ENCODE peak calls at places on chromosome 18, in five cellular contexts. One of them, this sample, is unnamed.

GRCh38 chr18:55672574-55673361 is 84.8 kb upstream of the TCF4 start:
- DNase-seq in BE2C: no peak
- DNase-seq in IMR-90: no peak
- DNase-seq in neural progenitor cell: no peak
- DNase-seq in spleen: no peak
- DNase-seq in this sample: no peak

GRCh38 chr18:21163647-21164625 is 52.3 kb upstream of the ROCK1 start:
- DNase-seq in IMR-90: peak
- DNase-seq in spleen: no peak
- DNase-seq in neural progenitor cell: no peak
- DNase-seq in BE2C: no peak
- DNase-seq in this sample: peak

GRCh38 chr18:47718646-47719045 is 211.8 kb downstream of the SMAD2 start:
- DNase-seq in spleen: no peak
- DNase-seq in BE2C: no peak
- DNase-seq in neural progenitor cell: no peak
- DNase-seq in IMR-90: no peak
- DNase-seq in this sample: no peak

GRCh38 chr18:60411715-60412114 is 39.1 kb upstream of the MC4R start:
- DNase-seq in spleen: no peak
- DNase-seq in neural progenitor cell: peak
- DNase-seq in BE2C: peak
- DNase-seq in IMR-90: no peak
- DNase-seq in this sample: peak

GRCh38 chr18:78726326-78727056 is 253.1 kb upstream of the SALL3 start:
- DNase-seq in neural progenitor cell: no peak
- DNase-seq in BE2C: no peak
- DNase-seq in IMR-90: no peak
- DNase-seq in spleen: peak
- DNase-seq in this sample: no peak

GRCh38 chr18:8298186-8298585 is 311.1 kb upstream of the RAB12 start:
- DNase-seq in IMR-90: peak
- DNase-seq in spleen: no peak
- DNase-seq in BE2C: no peak
- DNase-seq in neural progenitor cell: no peak
- DNase-seq in this sample: no peak

GRCh38 chr18:7066965-7067555 is 50.5 kb downstream of the LAMA1 start:
- DNase-seq in IMR-90: peak
- DNase-seq in neural progenitor cell: no peak
- DNase-seq in BE2C: no peak
- DNase-seq in spleen: no peak
- DNase-seq in this sample: peak

GRCh38 chr18:24270358-24270936 is 127.2 kb downstream of the OSBPL1A start:
- DNase-seq in BE2C: no peak
- DNase-seq in IMR-90: peak
- DNase-seq in spleen: no peak
- DNase-seq in neural progenitor cell: no peak
- DNase-seq in this sample: no peak

GRCh38 chr18:21762181-21762772 is 21.7 kb downstream of the MIB1 start:
- DNase-seq in spleen: no peak
- DNase-seq in IMR-90: no peak
- DNase-seq in neural progenitor cell: no peak
- DNase-seq in BE2C: no peak
- DNase-seq in this sample: no peak

GRCh38 chr18:36485772-36486171 is 188.3 kb downstream of the FHOD3 start:
- DNase-seq in BE2C: no peak
- DNase-seq in neural progenitor cell: no peak
- DNase-seq in IMR-90: no peak
- DNase-seq in spleen: no peak
- DNase-seq in this sample: no peak

GRCh38 chr18:12886498-12887126 is 2.6 kb upstream of the PTPN2 start:
- DNase-seq in BE2C: peak
- DNase-seq in spleen: no peak
- DNase-seq in IMR-90: no peak
- DNase-seq in neural progenitor cell: peak
- DNase-seq in this sample: peak

GRCh38 chr18:36381075-36381474 is 83.6 kb downstream of the FHOD3 start:
- DNase-seq in spleen: no peak
- DNase-seq in neural progenitor cell: no peak
- DNase-seq in BE2C: no peak
- DNase-seq in IMR-90: no peak
- DNase-seq in this sample: no peak

GRCh38 chr18:6741290-6741689 is 11.8 kb downstream of the ARHGAP28 start:
- DNase-seq in spleen: no peak
- DNase-seq in BE2C: no peak
- DNase-seq in neural progenitor cell: no peak
- DNase-seq in IMR-90: peak
- DNase-seq in this sample: peak

GRCh38 chr18:23871410-23871809 is 143.1 kb upstream of the TTC39C start:
- DNase-seq in IMR-90: no peak
- DNase-seq in spleen: peak
- DNase-seq in BE2C: peak
- DNase-seq in neural progenitor cell: peak
- DNase-seq in this sample: peak

GRCh38 chr18:41532344-41533086 is 422.5 kb upstream of the PIK3C3 start:
- DNase-seq in BE2C: no peak
- DNase-seq in spleen: no peak
- DNase-seq in neural progenitor cell: peak
- DNase-seq in IMR-90: peak
- DNase-seq in this sample: peak

GRCh38 chr18:37426536-37427080 is 139.0 kb downstream of the CELF4 start:
- DNase-seq in spleen: no peak
- DNase-seq in BE2C: no peak
- DNase-seq in IMR-90: no peak
- DNase-seq in neural progenitor cell: no peak
- DNase-seq in this sample: no peak

GRCh38 chr18:13235326-13235937 is 16.9 kb downstream of the LDLRAD4 start:
- DNase-seq in spleen: no peak
- DNase-seq in neural progenitor cell: no peak
- DNase-seq in IMR-90: no peak
- DNase-seq in BE2C: no peak
- DNase-seq in this sample: no peak

GRCh38 chr18:12423820-12424219 is 16.1 kb downstream of the PRELID3A start:
- DNase-seq in BE2C: no peak
- DNase-seq in neural progenitor cell: no peak
- DNase-seq in IMR-90: no peak
- DNase-seq in spleen: peak
- DNase-seq in this sample: no peak

GRCh38 chr18:35775887-35776286 is 194.3 kb downstream of the GALNT1 start:
- DNase-seq in BE2C: no peak
- DNase-seq in neural progenitor cell: peak
- DNase-seq in IMR-90: peak
- DNase-seq in spleen: no peak
- DNase-seq in this sample: peak

GRCh38 chr18:79936641-79937040 is 14.8 kb downstream of the SLC66A2 start:
- DNase-seq in BE2C: no peak
- DNase-seq in spleen: peak
- DNase-seq in IMR-90: no peak
- DNase-seq in neural progenitor cell: no peak
- DNase-seq in this sample: no peak

GRCh38 chr18:6058941-6059340 is 163.6 kb upstream of the TMEM200C start:
- DNase-seq in BE2C: no peak
- DNase-seq in neural progenitor cell: peak
- DNase-seq in IMR-90: peak
- DNase-seq in spleen: no peak
- DNase-seq in this sample: peak

GRCh38 chr18:44143054-44143453 is 537.6 kb upstream of the SETBP1 start:
- DNase-seq in BE2C: no peak
- DNase-seq in spleen: no peak
- DNase-seq in IMR-90: no peak
- DNase-seq in neural progenitor cell: no peak
- DNase-seq in this sample: no peak

GRCh38 chr18:37566479-37567060 is 972 bp upstream of the CELF4 start:
- DNase-seq in neural progenitor cell: peak
- DNase-seq in BE2C: no peak
- DNase-seq in spleen: peak
- DNase-seq in IMR-90: no peak
- DNase-seq in this sample: no peak

GRCh38 chr18:40864846-40865245 is 1090.2 kb upstream of the PIK3C3 start:
- DNase-seq in IMR-90: no peak
- DNase-seq in neural progenitor cell: no peak
- DNase-seq in spleen: no peak
- DNase-seq in BE2C: no peak
- DNase-seq in this sample: no peak

GRCh38 chr18:34339155-34339554 is 114.4 kb upstream of the NOL4 start:
- DNase-seq in neural progenitor cell: no peak
- DNase-seq in IMR-90: no peak
- DNase-seq in spleen: no peak
- DNase-seq in BE2C: no peak
- DNase-seq in this sample: no peak

GRCh38 chr18:53422896-53423295 is 801.6 kb downstream of the MBD2 start:
- DNase-seq in BE2C: no peak
- DNase-seq in IMR-90: no peak
- DNase-seq in spleen: no peak
- DNase-seq in neural progenitor cell: no peak
- DNase-seq in this sample: no peak

GRCh38 chr18:31376477-31376876 is at the start of gene DSG4:
- DNase-seq in BE2C: no peak
- DNase-seq in spleen: no peak
- DNase-seq in IMR-90: no peak
- DNase-seq in neural progenitor cell: no peak
- DNase-seq in this sample: no peak

GRCh38 chr18:53946561-53946960 is 277.9 kb downstream of the MBD2 start:
- DNase-seq in BE2C: no peak
- DNase-seq in IMR-90: no peak
- DNase-seq in spleen: no peak
- DNase-seq in neural progenitor cell: no peak
- DNase-seq in this sample: no peak

GRCh38 chr18:71682591-71682990 is 861.6 kb downstream of the CBLN2 start:
- DNase-seq in neural progenitor cell: no peak
- DNase-seq in IMR-90: no peak
- DNase-seq in spleen: no peak
- DNase-seq in BE2C: no peak
- DNase-seq in this sample: no peak

GRCh38 chr18:77000527-77000926 is 132.1 kb downstream of the MBP start:
- DNase-seq in IMR-90: peak
- DNase-seq in neural progenitor cell: peak
- DNase-seq in spleen: peak
- DNase-seq in BE2C: peak
- DNase-seq in this sample: peak

GRCh38 chr18:73768043-73768442 is 379.6 kb downstream of the FBXO15 start:
- DNase-seq in neural progenitor cell: no peak
- DNase-seq in BE2C: no peak
- DNase-seq in IMR-90: no peak
- DNase-seq in spleen: no peak
- DNase-seq in this sample: no peak

GRCh38 chr18:57776354-57776753 is 26.8 kb downstream of the ATP8B1 start:
- DNase-seq in BE2C: no peak
- DNase-seq in spleen: no peak
- DNase-seq in neural progenitor cell: no peak
- DNase-seq in IMR-90: no peak
- DNase-seq in this sample: no peak

GRCh38 chr18:78232196-78232595 is 747.4 kb upstream of the SALL3 start:
- DNase-seq in spleen: no peak
- DNase-seq in neural progenitor cell: no peak
- DNase-seq in BE2C: no peak
- DNase-seq in IMR-90: no peak
- DNase-seq in this sample: no peak

GRCh38 chr18:58135170-58135569 is 91.1 kb downstream of the NEDD4L start:
- DNase-seq in IMR-90: peak
- DNase-seq in spleen: no peak
- DNase-seq in neural progenitor cell: no peak
- DNase-seq in BE2C: no peak
- DNase-seq in this sample: peak

GRCh38 chr18:27871731-27872130 is 305.2 kb downstream of the CDH2 start:
- DNase-seq in neural progenitor cell: no peak
- DNase-seq in BE2C: no peak
- DNase-seq in IMR-90: no peak
- DNase-seq in spleen: no peak
- DNase-seq in this sample: no peak

GRCh38 chr18:35703043-35703688 is 121.6 kb downstream of the GALNT1 start:
- DNase-seq in BE2C: no peak
- DNase-seq in IMR-90: peak
- DNase-seq in neural progenitor cell: no peak
- DNase-seq in spleen: no peak
- DNase-seq in this sample: peak

GRCh38 chr18:24659837-24660720 is 199.6 kb downstream of the HRH4 start:
- DNase-seq in spleen: peak
- DNase-seq in IMR-90: peak
- DNase-seq in BE2C: no peak
- DNase-seq in neural progenitor cell: no peak
- DNase-seq in this sample: peak

GRCh38 chr18:46260016-46260878 is 156.1 kb downstream of the HAUS1 start:
- DNase-seq in BE2C: no peak
- DNase-seq in spleen: no peak
- DNase-seq in neural progenitor cell: no peak
- DNase-seq in IMR-90: peak
- DNase-seq in this sample: peak
- H3K4me3 ChIP-seq in BE2C: no peak
- H3K4me3 ChIP-seq in spleen: no peak
- H3K4me3 ChIP-seq in neural progenitor cell: no peak
- H3K4me3 ChIP-seq in IMR-90: no peak
- H3K4me3 ChIP-seq in this sample: no peak

GRCh38 chr18:59264651-59265245 is 8.5 kb downstream of the RAX start:
- DNase-seq in spleen: no peak
- DNase-seq in neural progenitor cell: peak
- DNase-seq in IMR-90: no peak
- DNase-seq in BE2C: no peak
- DNase-seq in this sample: no peak
- H3K4me3 ChIP-seq in spleen: peak
- H3K4me3 ChIP-seq in neural progenitor cell: peak
- H3K4me3 ChIP-seq in IMR-90: no peak
- H3K4me3 ChIP-seq in BE2C: no peak
- H3K4me3 ChIP-seq in this sample: no peak

DNA sequence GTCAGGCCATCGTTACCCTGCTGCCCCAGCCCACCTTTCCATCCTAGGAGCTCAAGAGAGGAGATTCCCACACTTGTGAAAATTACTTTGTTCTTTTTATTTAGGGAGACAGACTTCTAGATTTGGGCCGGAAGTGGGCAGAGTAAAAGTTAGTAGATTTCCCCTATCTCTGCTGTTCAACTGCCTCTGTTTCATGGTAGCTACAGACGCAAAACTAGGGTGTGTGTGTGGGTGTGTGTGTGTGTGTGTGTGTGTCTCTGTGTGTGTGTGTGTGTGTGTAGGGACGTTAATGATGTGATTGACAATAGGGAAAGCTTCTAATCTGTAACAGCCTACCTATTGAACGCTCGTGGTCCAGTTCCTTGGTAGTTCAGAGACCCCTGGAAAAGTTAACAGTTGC is 441 bp downstream of the PSMA8 start:
- DNase-seq in neural progenitor cell: no peak
- DNase-seq in BE2C: no peak
- DNase-seq in spleen: no peak
- DNase-seq in IMR-90: no peak
- DNase-seq in this sample: no peak
- H3K4me3 ChIP-seq in neural progenitor cell: no peak
- H3K4me3 ChIP-seq in BE2C: no peak
- H3K4me3 ChIP-seq in spleen: no peak
- H3K4me3 ChIP-seq in IMR-90: no peak
- H3K4me3 ChIP-seq in this sample: no peak

DNA sequence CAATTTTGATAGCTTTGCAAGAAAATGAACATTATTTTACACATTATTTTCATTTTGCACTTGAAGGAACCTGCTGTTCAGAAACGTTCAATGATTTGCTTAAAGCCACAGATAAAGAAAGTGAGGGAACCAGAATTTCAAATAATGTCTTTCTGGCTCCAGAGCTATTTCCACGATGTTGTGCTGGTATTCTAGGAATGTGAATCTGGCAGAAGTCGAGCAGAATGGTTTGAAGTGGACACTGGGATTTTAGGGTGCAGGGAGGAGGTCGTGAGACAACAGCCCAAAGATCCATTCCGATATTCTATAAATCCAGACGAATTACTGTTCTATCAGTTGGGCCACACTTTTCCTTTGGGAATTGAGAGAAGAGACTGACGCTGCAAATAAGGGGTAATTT is 2.2 kb downstream of the CCDC102B start:
- DNase-seq in IMR-90: no peak
- DNase-seq in BE2C: no peak
- DNase-seq in spleen: no peak
- DNase-seq in neural progenitor cell: peak
- DNase-seq in this sample: no peak
- H3K4me3 ChIP-seq in IMR-90: no peak
- H3K4me3 ChIP-seq in BE2C: no peak
- H3K4me3 ChIP-seq in spleen: no peak
- H3K4me3 ChIP-seq in neural progenitor cell: no peak
- H3K4me3 ChIP-seq in this sample: peak